ENCODE peak calls at places on chromosomes 16 and 17, in five cellular contexts. V, S, X, Q and G are unnamed samples.

GRCh38 chr17:36657763-36658490 is 56.5 kb downstream of the MRM1 start:
- DNase-seq in S (peak; percentile 86), Q (no peak), V (peak; percentile 59), X (no peak), G (no peak)

GRCh38 chr16:11253009-11253994 is 2.7 kb downstream of the SOCS1 start:
- DNase-seq in X (no peak), S (no peak), V (peak; percentile 46), Q (no peak), G (no peak)

GRCh38 chr17:73588291-73589095 is 55.8 kb downstream of the SDK2 start:
- DNase-seq in Q (no peak), S (no peak), X (no peak), V (no peak), G (no peak)

GRCh38 chr17:29697371-29697770 is 74.7 kb upstream of the CORO6 start:
- DNase-seq in Q (no peak), S (no peak), X (no peak), V (no peak), G (no peak)

GRCh38 chr17:8632087-8632486 is 1.6 kb upstream of the MYH10 start:
- DNase-seq in Q (no peak), V (no peak), X (peak; percentile 66), S (peak; percentile 56), G (no peak)

GRCh38 chr17:58176200-58176599 is 9.4 kb downstream of the OR4D2 start:
- DNase-seq in X (no peak), S (no peak), V (peak; percentile 25), Q (no peak), G (no peak)

GRCh38 chr16:4409081-4409932 is 7.1 kb downstream of the CORO7 start:
- DNase-seq in Q (no peak), S (peak; percentile 49), X (no peak), V (no peak), G (no peak)

GRCh38 chr17:70608193-70608592 is 438.9 kb downstream of the KCNJ2 start:
- DNase-seq in X (no peak), Q (no peak), V (no peak), S (no peak), G (no peak)

GRCh38 chr17:44587339-44587738 is 30.1 kb downstream of the FZD2 start:
- DNase-seq in V (peak; percentile 66), X (peak; percentile 43), S (no peak), Q (no peak), G (peak; percentile 51)

GRCh38 chr17:80125656-80126448 is 21.1 kb downstream of the EIF4A3 start:
- DNase-seq in X (no peak), Q (no peak), S (no peak), V (no peak), G (no peak)

GRCh38 chr16:46974352-46974751 is 878 bp upstream of the DNAJA2 start:
- DNase-seq in Q (peak; percentile 35), V (peak; percentile 42), X (peak; percentile 54), S (no peak), G (no peak)

GRCh38 chr17:38703742-38704644 is 1.1 kb upstream of the MLLT6 start:
- DNase-seq in Q (no peak), V (peak; percentile 94), S (peak; percentile 94), X (peak; percentile 100), G (peak; percentile 81)

GRCh38 chr16:86635181-86635580 is 56.8 kb downstream of the FOXL1 start:
- DNase-seq in X (no peak), Q (no peak), S (no peak), V (no peak), G (no peak)

GRCh38 chr17:52297230-52298010 is 138.9 kb upstream of the CA10 start:
- DNase-seq in V (no peak), Q (no peak), X (peak; percentile 5), S (no peak), G (no peak)

GRCh38 chr17:336110-337021 is 16.2 kb downstream of the RPH3AL start:
- DNase-seq in S (no peak), V (no peak), X (no peak), Q (no peak), G (no peak)

GRCh38 chr17:6305613-6306360 is 129.1 kb downstream of the AIPL1 start:
- DNase-seq in Q (no peak), S (no peak), X (no peak), V (no peak), G (no peak)

GRCh38 chr16:54437921-54438320 is 151.3 kb upstream of the IRX3 start:
- DNase-seq in S (no peak), Q (no peak), X (no peak), V (no peak), G (no peak)

GRCh38 chr16:55655709-55656694 is at the start of gene SLC6A2:
- DNase-seq in Q (no peak), S (peak; percentile 80), V (no peak), X (no peak), G (no peak)

GRCh38 chr16:79173101-79173500 is 427.4 kb downstream of the MAF start:
- DNase-seq in S (no peak), Q (no peak), V (no peak), X (no peak), G (no peak)

GRCh38 chr16:5455110-5455509 is 357.5 kb upstream of the EEF2KMT start:
- DNase-seq in X (no peak), S (no peak), Q (no peak), V (no peak), G (no peak)

GRCh38 chr17:45368661-45369060 is 51.8 kb upstream of the MAP3K14 start:
- DNase-seq in V (no peak), Q (no peak), X (no peak), S (no peak), G (no peak)

GRCh38 chr16:62298567-62298966 is 262.3 kb upstream of the CDH8 start:
- DNase-seq in Q (no peak), V (no peak), S (no peak), X (no peak), G (no peak)

GRCh38 chr16:87295661-87296531 is 21.3 kb downstream of the C16orf95 start:
- DNase-seq in Q (no peak), X (no peak), S (no peak), V (no peak), G (no peak)

GRCh38 chr17:78820122-78820792 is 20.4 kb downstream of the USP36 start:
- DNase-seq in V (no peak), X (no peak), S (no peak), Q (no peak), G (no peak)

GRCh38 chr17:79950711-79951110 is 85.0 kb downstream of the TBC1D16 start:
- DNase-seq in Q (no peak), V (no peak), X (no peak), S (no peak), G (no peak)

GRCh38 chr16:49012961-49013726 is 268.5 kb downstream of the CBLN1 start:
- DNase-seq in V (no peak), X (no peak), Q (no peak), S (peak; percentile 37), G (no peak)

GRCh38 chr16:10314811-10315210 is 71.0 kb upstream of the ATF7IP2 start:
- DNase-seq in X (peak; percentile 65), V (peak; percentile 42), S (no peak), Q (no peak), G (no peak)

GRCh38 chr17:83174859-83175550 is 95.6 kb downstream of the METRNL start:
- DNase-seq in X (no peak), V (no peak), S (peak; percentile 31), Q (no peak), G (no peak)

GRCh38 chr16:21697032-21697431 is 33.3 kb downstream of the OTOA start:
- DNase-seq in Q (no peak), V (no peak), S (no peak), X (no peak), G (no peak)

GRCh38 chr16:81798311-81799137 is 19.4 kb downstream of the PLCG2 start:
- DNase-seq in Q (peak; percentile 97), S (no peak), V (no peak), X (no peak), G (no peak)

GRCh38 chr16:17847234-17847795 is 376.6 kb upstream of the XYLT1 start:
- DNase-seq in V (no peak), X (no peak), S (no peak), Q (no peak), G (no peak)

GRCh38 chr16:15639061-15639568 is 3.8 kb downstream of the MARF1 start:
- DNase-seq in S (no peak), X (no peak), V (no peak), Q (peak; percentile 77), G (no peak)

GRCh38 chr16:75288596-75289120 is 37.2 kb upstream of the BCAR1 start:
- DNase-seq in X (no peak), Q (peak; percentile 55), V (no peak), S (no peak), G (no peak)
- TF ChIP-seq SRF in X (no peak), Q (no peak), V (no peak), S (no peak), G (no peak)

DNA sequence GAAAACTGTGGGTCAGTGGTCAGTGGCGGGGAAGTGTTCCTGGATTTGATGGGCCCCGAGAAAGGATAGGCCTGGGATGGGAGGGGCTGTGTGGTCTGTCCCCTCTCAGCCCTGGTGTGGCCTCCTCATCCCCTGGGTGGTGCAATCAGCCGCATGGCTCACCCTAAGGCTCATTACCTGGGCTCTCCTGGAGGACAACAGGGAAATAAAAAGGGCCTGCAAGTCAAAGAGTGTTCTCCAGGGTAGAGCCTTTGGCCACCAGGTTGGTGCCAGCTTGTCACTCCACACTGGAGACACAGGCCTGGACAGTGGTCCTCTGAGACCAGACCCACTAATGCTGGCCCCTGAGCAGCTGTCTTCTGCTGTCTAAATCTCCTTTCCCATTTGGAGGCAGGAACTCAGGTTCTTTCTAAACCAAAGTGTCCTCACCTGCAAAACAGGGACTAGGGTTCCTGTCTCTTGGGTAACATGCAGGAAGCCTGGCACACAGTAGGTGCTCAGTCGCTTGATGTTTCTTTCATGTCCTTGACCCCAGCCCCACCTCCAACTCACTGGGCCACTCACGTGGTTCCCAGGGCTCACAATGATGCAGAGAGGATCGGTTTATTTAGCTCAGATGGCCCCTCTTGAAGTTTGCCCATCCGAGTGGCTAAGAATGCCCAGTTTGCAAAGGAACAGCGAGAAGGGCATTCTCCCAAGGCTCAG is 2.4 kb downstream of the NDRG4 start:
- DNase-seq in S (no peak), X (no peak), V (no peak), Q (no peak), G (no peak)
- TF ChIP-seq SRF in S (no peak), X (no peak), V (no peak), Q (no peak), G (no peak)

DNA sequence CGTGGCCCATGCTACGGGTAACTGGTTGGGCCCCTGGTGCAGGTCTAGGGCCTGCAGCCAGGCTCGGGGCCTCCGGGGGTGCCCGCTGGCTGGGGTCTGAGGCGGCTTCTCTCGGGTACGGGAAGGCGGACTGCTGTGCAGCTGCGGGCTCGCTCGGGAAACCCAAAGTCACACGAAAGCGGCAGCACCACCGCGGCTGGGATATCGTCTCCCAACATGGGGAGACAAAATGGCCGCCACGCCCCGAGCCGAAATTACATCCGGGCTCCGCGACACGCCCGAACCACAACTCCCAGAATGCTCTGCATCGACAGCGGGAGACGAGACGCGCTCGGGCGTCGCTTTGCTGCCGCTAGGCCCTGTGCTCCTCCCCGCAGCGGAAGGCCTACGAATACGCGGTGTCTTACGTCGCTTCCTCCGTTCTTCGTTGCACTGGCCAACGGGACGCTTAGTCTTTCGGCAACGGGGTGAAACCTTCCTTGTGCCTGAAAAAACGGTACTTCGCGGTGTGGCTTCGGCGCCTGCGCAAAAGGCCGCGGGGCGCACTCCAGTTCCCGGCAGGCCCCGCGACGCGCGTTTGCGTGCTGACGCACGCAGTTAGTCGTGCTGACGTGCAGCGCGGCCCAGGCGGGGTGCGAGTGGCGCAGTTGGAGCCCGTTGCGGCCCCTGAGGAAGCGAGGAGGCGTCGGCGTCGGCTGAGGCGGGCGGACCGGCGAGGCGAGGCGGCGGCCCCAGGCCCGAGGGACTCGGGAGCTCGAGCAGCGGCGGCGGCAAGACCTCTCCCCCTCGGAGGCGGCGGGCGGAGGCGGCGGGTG is at the start of gene SRRM2:
- DNase-seq in V (peak; percentile 97), S (peak; percentile 96), Q (peak; percentile 95), X (peak; percentile 90), G (peak; percentile 93)
- TF ChIP-seq SRF in V (no peak), S (no peak), Q (peak; percentile 21), X (no peak), G (no peak)

GRCh38 chr17:63927464-63928171 is 4.5 kb downstream of the CD79B start:
- DNase-seq in S (no peak), X (no peak), Q (no peak), V (no peak), G (no peak)
- TF ChIP-seq SRF in S (no peak), X (no peak), Q (no peak), V (no peak), G (no peak)